ENCODE peak calls at places on chromosomes 11 and 22, in four cellular contexts. L, O, Z and B are unnamed samples. For H3K4me1, the result is how much of the 10 kb centered on the place peaks cover.

GRCh38 chr11:116598036-116598435 is 174.8 kb downstream of the BUD13 start:
- DNase-seq in O (no peak), L (no peak), Z (no peak), B (no peak)

GRCh38 chr11:85718991-85719807 is 33.2 kb upstream of the CCDC89 start:
- DNase-seq in Z (peak), O (peak), L (peak), B (peak)

GRCh38 chr22:44025171-44026065 is 1.3 kb downstream of the PARVB start:
- DNase-seq in Z (peak), O (no peak), L (peak), B (no peak)

GRCh38 chr22:50640857-50641647 is 13.1 kb upstream of the ARSA start:
- DNase-seq in O (no peak), L (no peak), Z (no peak), B (no peak)

GRCh38 chr11:125387991-125388390 is 108.1 kb downstream of the FEZ1 start:
- DNase-seq in L (no peak), Z (no peak), O (no peak), B (no peak)

GRCh38 chr11:44619931-44620725 is 54.7 kb downstream of the CD82 start:
- DNase-seq in L (no peak), Z (peak), O (peak), B (no peak)

GRCh38 chr11:134942633-134943032 is 530.6 kb upstream of the B3GAT1 start:
- DNase-seq in Z (no peak), O (no peak), L (no peak), B (no peak)

GRCh38 chr11:19561011-19561410 is 151.6 kb upstream of the NAV2 start:
- DNase-seq in O (no peak), L (no peak), Z (no peak), B (peak)

GRCh38 chr11:2315395-2316168 is 13.8 kb downstream of the TSPAN32 start:
- DNase-seq in L (no peak), Z (no peak), O (no peak), B (no peak)

GRCh38 chr11:1085440-1086170 is 10.9 kb downstream of the MUC2 start:
- DNase-seq in O (no peak), L (no peak), Z (peak), B (no peak)

GRCh38 chr11:46319074-46319453 is 28.2 kb upstream of the DGKZ start:
- DNase-seq in L (no peak), O (no peak), Z (no peak), B (no peak)

GRCh38 chr11:80562726-80563125 is 1121.9 kb upstream of the TENM4 start:
- DNase-seq in L (no peak), O (no peak), Z (no peak), B (no peak)

GRCh38 chr11:43988040-43988793 is 45.8 kb downstream of the C11orf96 start:
- DNase-seq in O (no peak), L (no peak), Z (no peak), B (peak)

GRCh38 chr11:102293873-102294601 is 23.2 kb upstream of the BIRC3 start:
- DNase-seq in O (no peak), Z (no peak), L (peak), B (peak)

GRCh38 chr11:97615541-97615940 is 1225.7 kb downstream of the JRKL start:
- DNase-seq in Z (no peak), O (no peak), L (no peak), B (no peak)

GRCh38 chr11:107711861-107712260 is at the start of gene SLN:
- DNase-seq in O (no peak), Z (no peak), L (no peak), B (no peak)

GRCh38 chr11:70367071-70367470 is 31.3 kb upstream of the CTTN start:
- DNase-seq in O (no peak), L (no peak), Z (no peak), B (peak)

GRCh38 chr11:62846177-62846576 is 6.8 kb upstream of the WDR74 start:
- DNase-seq in L (no peak), O (no peak), Z (no peak), B (no peak)

GRCh38 chr11:128862913-128863660 is 4.0 kb downstream of the KCNJ1 start:
- DNase-seq in O (no peak), L (peak), Z (no peak), B (peak)

GRCh38 chr11:2458321-2458720 is 13.5 kb downstream of the KCNQ1 start:
- DNase-seq in L (no peak), O (no peak), Z (peak), B (no peak)

GRCh38 chr11:46537851-46538295 is 56.0 kb downstream of the AMBRA1 start:
- DNase-seq in O (peak), L (peak), Z (peak), B (peak)

GRCh38 chr11:75147191-75147874 is 3.6 kb upstream of the SLCO2B1 start:
- DNase-seq in O (no peak), L (no peak), Z (no peak), B (no peak)

GRCh38 chr11:35617687-35618496 is at the start of gene FJX1:
- DNase-seq in O (peak), L (peak), Z (peak), B (peak)

GRCh38 chr11:40274017-40274416 is 1185.4 kb downstream of the LRRC4C start:
- DNase-seq in O (no peak), L (no peak), Z (no peak), B (peak)

GRCh38 chr22:37229805-37230672 is 14.0 kb downstream of the RAC2 start:
- DNase-seq in L (peak), O (peak), Z (peak), B (peak)

GRCh38 chr22:27804683-27805297 is 3.2 kb upstream of the MN1 start:
- DNase-seq in O (peak), Z (peak), L (peak), B (peak)

GRCh38 chr11:100632970-100633452 is 54.1 kb upstream of the ARHGAP42 start:
- DNase-seq in Z (peak), O (peak), L (peak), B (peak)

GRCh38 chr11:76783901-76784813 is 1.0 kb downstream of the TSKU start:
- DNase-seq in Z (peak), O (no peak), L (peak), B (peak)

GRCh38 chr11:133872160-133872559 is 26.8 kb upstream of the SPATA19 start:
- DNase-seq in L (no peak), Z (no peak), O (no peak), B (no peak)

GRCh38 chr22:41992496-41992895 is 6.1 kb upstream of the WBP2NL start:
- DNase-seq in Z (no peak), L (no peak), O (no peak), B (no peak)

GRCh38 chr11:86174101-86175046 is 70.2 kb upstream of the EED start:
- DNase-seq in Z (peak), L (peak), O (peak), B (peak)

GRCh38 chr22:39170825-39171622 is 18.5 kb upstream of the CBX7 start:
- DNase-seq in Z (peak), O (peak), L (peak), B (peak)

GRCh38 chr22:20572132-20572802 is 64.9 kb downstream of the MED15 start:
- DNase-seq in Z (no peak), O (no peak), L (no peak), B (no peak)
- H3K4me1 ChIP-seq in Z (under half), O (under half), L (under half), B (under half)

GRCh38 chr11:64887757-64888405 is 9.5 kb upstream of the EHD1 start:
- DNase-seq in O (peak), Z (peak), L (peak), B (no peak)
- H3K4me1 ChIP-seq in O (under half), Z (under half), L (under half), B (under half)

GRCh38 chr22:48091656-48092223 is 1329.3 kb downstream of the TBC1D22A start:
- DNase-seq in Z (no peak), L (no peak), O (no peak), B (no peak)
- H3K4me1 ChIP-seq in Z (under half), L (under half), O (under half), B (under half)

DNA sequence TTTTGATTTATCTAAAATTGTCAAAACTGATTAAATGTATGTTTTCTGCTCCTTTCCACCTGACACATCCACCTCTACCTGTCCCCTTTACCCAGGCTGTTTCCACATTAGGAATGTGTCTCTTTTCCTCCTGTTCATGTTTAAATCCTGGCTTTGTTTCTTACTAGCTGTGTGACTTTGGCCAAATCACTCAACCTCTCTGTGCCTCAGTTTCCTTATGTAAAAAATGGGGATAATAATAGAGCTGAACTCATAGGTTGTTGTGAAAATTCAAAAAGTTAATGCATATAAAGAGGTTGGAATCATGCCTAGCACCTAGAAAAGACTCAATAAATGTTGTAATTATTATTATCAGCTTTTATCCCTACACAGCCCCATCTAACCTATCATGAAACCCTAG is 136.8 kb downstream of the NXPE2 start:
- DNase-seq in L (no peak), O (no peak), Z (no peak), B (no peak)
- H3K4me1 ChIP-seq in L (under half), O (under half), Z (under half), B (under half)

GRCh38 chr11:26556582-26556981 is 15.5 kb downstream of the MUC15 start:
- DNase-seq in Z (no peak), L (no peak), O (no peak), B (no peak)

GRCh38 chr11:26550022-26550421 is 22.0 kb downstream of the MUC15 start:
- DNase-seq in L (no peak), Z (no peak), O (no peak), B (no peak)

GRCh38 chr11:26551186-26551801 is 20.8 kb downstream of the MUC15 start:
- DNase-seq in Z (no peak), L (peak), O (no peak), B (peak)

GRCh38 chr11:26549176-26549575 is 22.9 kb downstream of the MUC15 start:
- DNase-seq in Z (no peak), O (no peak), L (no peak), B (no peak)

DNA sequence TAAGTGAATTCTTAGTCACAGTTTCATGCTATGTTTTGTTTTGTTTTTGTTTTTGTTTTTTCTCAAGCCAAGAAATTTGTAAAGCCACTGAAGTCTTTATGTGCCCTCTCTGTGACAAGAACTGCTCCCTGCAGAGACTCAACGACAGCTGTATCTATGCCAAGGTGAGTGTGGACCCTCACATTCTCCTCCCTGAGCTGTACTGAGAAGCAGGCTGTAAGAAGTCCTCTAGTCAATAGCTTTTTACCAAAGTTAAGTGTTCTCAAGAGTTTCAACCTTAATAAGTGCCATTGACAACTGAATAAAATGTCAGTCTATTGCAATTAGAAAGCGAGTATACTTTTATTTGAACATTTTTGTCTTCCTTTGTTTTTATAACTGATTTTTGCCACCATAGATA is 18.9 kb downstream of the MUC15 start:
- DNase-seq in Z (no peak), L (no peak), O (no peak), B (no peak)
- H3K4me1 ChIP-seq in Z (under half), L (under half), O (under half), B (under half)